ENCODE peak calls at places on chromosomes 3 and 15, in four cellular contexts. T is mesenchymal stem cell; R is CD4-positive, alpha-beta memory T cell; K is CD8-positive, alpha-beta memory T cell. D is an unnamed sample. For H3K27me3, the result is how much of the 10 kb centered on the place peaks cover.

GRCh38 chr3:120147072-120147871 is 53.0 kb upstream of the GSK3B start:
- DNase-seq in T (no peak), R (peak), K (peak), D (no peak)

GRCh38 chr3:72567474-72567873 is 280.8 kb downstream of the SHQ1 start:
- DNase-seq in T (no peak), R (no peak), K (no peak), D (no peak)

GRCh38 chr3:114645392-114645791 is 351.6 kb downstream of the TIGIT start:
- DNase-seq in T (no peak), R (no peak), K (no peak), D (no peak)

GRCh38 chr15:84775867-84776449 is 27.6 kb downstream of the ZNF592 start:
- DNase-seq in T (no peak), R (no peak), K (no peak), D (no peak)

GRCh38 chr15:93829115-93829849 is 402.1 kb upstream of the MCTP2 start:
- DNase-seq in T (peak), R (no peak), K (no peak), D (no peak)

GRCh38 chr15:61743352-61743909 is 316.8 kb downstream of the VPS13C start:
- DNase-seq in T (no peak), R (no peak), K (no peak), D (no peak)

GRCh38 chr15:95629503-95630168 is 700.9 kb upstream of the NR2F2 start:
- DNase-seq in T (no peak), R (no peak), K (no peak), D (no peak)

GRCh38 chr15:51375966-51376640 is 34.6 kb downstream of the GLDN start:
- DNase-seq in T (peak), R (no peak), K (no peak), D (no peak)

GRCh38 chr3:188211476-188211875 is 57.5 kb downstream of the LPP start:
- DNase-seq in T (no peak), R (no peak), K (no peak), D (no peak)

GRCh38 chr3:10366681-10367101 is 45.8 kb upstream of the SEC13 start:
- DNase-seq in T (peak), R (no peak), K (no peak), D (no peak)

GRCh38 chr15:89436560-89437311 is 59.6 kb downstream of the RHCG start:
- DNase-seq in T (no peak), R (no peak), K (no peak), D (no peak)

GRCh38 chr3:38989932-38990510 is 61.7 kb downstream of the SCN11A start:
- DNase-seq in T (no peak), R (no peak), K (no peak), D (no peak)

GRCh38 chr3:171347017-171347979 is 112.9 kb downstream of the TNIK start:
- DNase-seq in T (peak), R (no peak), K (no peak), D (no peak)

GRCh38 chr3:192726386-192726785 is 955 bp downstream of the FGF12 start:
- DNase-seq in T (no peak), R (no peak), K (no peak), D (no peak)

GRCh38 chr15:73882761-73883419 is 9.5 kb downstream of the TBC1D21 start:
- DNase-seq in T (no peak), R (no peak), K (no peak), D (no peak)

GRCh38 chr15:29813009-29813408 is 9.3 kb downstream of the TJP1 start:
- DNase-seq in T (no peak), R (no peak), K (no peak), D (no peak)

GRCh38 chr3:24494616-24495333 is at the start of gene THRB:
- DNase-seq in T (peak), R (no peak), K (no peak), D (peak)

GRCh38 chr3:105157016-105157765 is 209.5 kb upstream of the ALCAM start:
- DNase-seq in T (no peak), R (no peak), K (no peak), D (peak)

GRCh38 chr3:65412591-65412990 is 626.1 kb downstream of the MAGI1 start:
- DNase-seq in T (peak), R (no peak), K (no peak), D (no peak)

GRCh38 chr3:108125550-108126071 is 34.8 kb upstream of the CD47 start:
- DNase-seq in T (no peak), R (peak), K (peak), D (no peak)

GRCh38 chr3:49198161-49198560 is 26.8 kb downstream of the KLHDC8B start:
- DNase-seq in T (no peak), R (no peak), K (no peak), D (no peak)

GRCh38 chr3:13332740-13333139 is 87.4 kb downstream of the NUP210 start:
- DNase-seq in T (no peak), R (no peak), K (no peak), D (no peak)

GRCh38 chr3:52150357-52150756 is 3.9 kb downstream of the POC1A start:
- DNase-seq in T (no peak), R (no peak), K (no peak), D (no peak)

GRCh38 chr3:76624128-76624527 is 415.8 kb upstream of the ROBO2 start:
- DNase-seq in T (no peak), R (no peak), K (no peak), D (no peak)

GRCh38 chr3:10703875-10704274 is 112.2 kb upstream of the SLC6A11 start:
- DNase-seq in T (no peak), R (no peak), K (no peak), D (no peak)

GRCh38 chr3:127233371-127233770 is 40.4 kb downstream of the PRR23E start:
- DNase-seq in T (no peak), R (no peak), K (no peak), D (peak)

GRCh38 chr3:78529601-78530000 is 1238.2 kb downstream of the ROBO1 start:
- DNase-seq in T (no peak), R (no peak), K (no peak), D (no peak)

GRCh38 chr3:42014949-42015533 is 53.1 kb upstream of the ULK4 start:
- DNase-seq in T (peak), R (no peak), K (no peak), D (no peak)

GRCh38 chr3:142975316-142975995 is 12.0 kb upstream of the PAQR9 start:
- DNase-seq in T (no peak), R (no peak), K (no peak), D (no peak)

GRCh38 chr3:105367063-105367405 is 325 bp downstream of the ALCAM start:
- DNase-seq in T (peak), R (peak), K (peak), D (peak)

GRCh38 chr15:58440922-58441321 is 9.1 kb downstream of the LIPC start:
- DNase-seq in T (no peak), R (no peak), K (no peak), D (no peak)

DNA sequence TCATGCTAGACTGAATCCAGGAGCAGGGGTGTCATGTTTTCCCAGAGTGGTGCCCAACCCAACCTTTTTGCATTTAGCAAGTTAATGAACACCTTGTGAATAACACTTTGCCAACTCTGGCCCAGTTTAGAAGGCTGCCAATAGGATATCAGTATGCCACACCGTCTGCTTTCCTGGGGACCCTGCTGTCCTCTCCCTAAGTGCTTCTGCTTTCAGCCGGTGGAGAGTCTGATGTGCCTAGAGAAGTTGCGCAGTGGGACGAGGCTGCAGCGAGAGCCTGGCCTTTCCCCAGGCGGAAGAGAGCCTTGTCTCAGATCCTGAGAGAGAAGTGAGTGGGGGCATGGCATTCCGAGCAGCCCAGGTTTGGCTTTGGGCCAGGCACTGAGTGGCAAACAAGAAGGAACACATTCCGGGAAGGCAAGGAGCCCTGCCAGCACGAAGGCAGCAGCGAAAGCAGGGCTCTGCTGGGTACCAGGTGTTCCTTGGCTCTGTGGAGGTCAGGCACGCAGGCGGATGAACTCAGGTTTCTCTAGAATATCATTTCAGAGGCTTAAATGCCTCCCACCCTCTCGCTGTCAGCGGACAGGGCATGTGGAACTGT is 36.9 kb downstream of the SENP8 start:
- DNase-seq in T (peak), R (no peak), K (no peak), D (peak)
- H3K4me3 ChIP-seq in T (no peak), R (no peak), K (no peak), D (no peak)

GRCh38 chr3:149969945-149970715 is 565 bp downstream of the PFN2 start:
- DNase-seq in T (peak), R (peak), K (peak), D (peak)

GRCh38 chr3:149971403-149972075 is 844 bp upstream of the PFN2 start:
- DNase-seq in T (peak), R (peak), K (no peak), D (peak)

GRCh38 chr3:149969110-149969944 is 1.4 kb downstream of the PFN2 start:
- DNase-seq in T (peak), R (no peak), K (no peak), D (peak)

GRCh38 chr3:149968216-149968615 is 2.5 kb downstream of the PFN2 start:
- DNase-seq in T (peak), R (no peak), K (no peak), D (peak)

DNA sequence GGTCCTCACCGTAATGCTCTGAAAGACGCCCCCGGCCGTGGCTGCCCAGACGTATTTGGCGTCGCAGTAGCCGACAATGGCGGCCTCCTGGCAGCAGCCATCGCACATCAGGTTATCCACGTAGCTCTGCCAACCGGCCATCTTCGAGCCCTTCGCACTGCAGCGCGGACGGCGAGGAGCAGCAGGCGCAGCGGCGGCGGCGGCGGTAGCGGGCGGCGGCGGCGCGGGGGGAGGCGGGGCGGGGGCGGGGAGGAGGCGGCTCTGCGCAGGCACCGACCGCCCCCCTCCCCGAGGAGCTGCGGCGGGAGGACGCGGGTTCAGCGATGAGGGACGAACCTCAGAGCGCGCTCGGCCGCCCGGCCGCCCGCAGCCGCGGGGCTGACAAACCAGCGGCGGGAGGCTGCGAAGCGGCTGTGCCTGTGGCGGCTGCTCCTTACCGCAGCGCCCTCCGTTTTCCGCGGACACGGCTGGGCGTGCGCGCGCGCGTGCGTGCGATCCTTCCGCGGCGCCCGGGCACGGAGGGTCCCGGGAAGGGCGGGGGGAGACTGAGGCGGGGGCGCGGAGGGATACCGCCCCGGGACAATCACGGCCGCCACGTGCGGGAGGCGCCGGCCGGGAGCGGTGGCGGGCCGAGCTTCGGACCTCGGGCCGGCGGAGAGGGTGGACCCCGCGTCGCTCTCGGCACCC is at the start of gene PFN2:
- DNase-seq in T (peak), R (peak), K (peak), D (peak)
- H3K27me3 ChIP-seq in T (under half), R (under half), K (under half), D (under half)

GRCh38 chr3:177379045-177379444 is 181.8 kb upstream of the TBL1XR1 start:
- DNase-seq in T (no peak), R (no peak), K (no peak), D (no peak)
- H3K4me3 ChIP-seq in T (no peak), R (no peak), K (no peak), D (no peak)

GRCh38 chr3:123997543-123997942 is 5.6 kb upstream of the ROPN1 start:
- DNase-seq in T (no peak), R (no peak), K (no peak), D (no peak)
- H3K27me3 ChIP-seq in T (half or more), R (under half), K (under half), D (under half)

DNA sequence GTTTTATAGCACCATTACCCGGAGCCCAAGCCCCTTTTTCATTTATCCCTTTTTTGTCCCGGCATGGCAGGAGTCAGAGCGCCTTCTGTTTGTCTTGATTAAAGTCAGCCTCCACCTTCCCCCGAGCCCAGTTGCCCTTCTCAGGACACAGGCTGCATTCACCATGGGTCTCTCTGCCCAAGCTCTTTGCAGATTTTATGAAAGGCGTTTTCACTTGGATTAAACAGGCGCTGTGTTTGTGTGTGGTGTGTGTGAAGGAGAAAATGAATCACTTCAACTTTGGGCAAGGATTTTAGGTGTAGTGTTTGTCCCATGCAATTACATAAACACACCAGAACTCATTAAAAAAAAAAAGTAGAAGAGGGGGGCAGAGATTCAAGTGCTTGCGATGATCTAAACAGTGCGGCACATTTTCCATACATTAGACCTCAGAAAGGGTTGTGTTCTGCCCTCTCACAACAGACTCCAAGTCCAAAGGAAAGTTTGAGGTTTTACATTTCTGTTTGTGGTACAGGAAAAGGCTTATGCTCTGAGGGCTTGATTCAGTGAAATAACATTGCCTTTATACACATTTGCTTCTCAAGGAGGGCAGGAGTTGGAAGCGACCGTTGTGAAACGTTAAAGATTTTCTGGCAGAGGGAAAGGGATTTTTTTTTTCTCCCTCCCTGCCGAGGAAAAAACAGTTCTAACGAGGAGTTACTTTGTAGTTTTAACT is 14.5 kb upstream of the IL16 start:
- DNase-seq in T (no peak), R (no peak), K (no peak), D (no peak)
- H3K4me3 ChIP-seq in T (no peak), R (no peak), K (no peak), D (no peak)

DNA sequence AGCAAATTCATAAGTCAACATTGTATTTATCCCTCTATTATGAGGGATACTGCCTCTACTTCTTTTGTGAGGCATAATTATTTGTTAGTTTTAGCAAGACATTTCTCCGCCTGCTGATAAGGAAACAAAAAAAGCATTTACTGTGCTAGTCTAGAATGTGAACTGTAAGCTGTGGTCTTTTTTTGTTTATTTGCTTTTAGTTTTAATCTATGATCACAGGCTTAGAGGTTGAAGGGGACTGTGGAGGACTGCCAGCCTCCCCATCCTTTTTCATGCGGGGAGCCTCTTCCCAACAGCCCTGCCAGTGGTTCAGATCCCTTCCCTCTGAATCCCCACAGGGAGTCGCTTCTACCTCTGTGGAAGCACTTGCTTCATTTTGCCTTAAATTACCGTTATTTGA is 331.0 kb upstream of the ROPN1 start:
- DNase-seq in T (no peak), R (no peak), K (no peak), D (peak)
- H3K27me3 ChIP-seq in T (under half), R (under half), K (under half), D (under half)

DNA sequence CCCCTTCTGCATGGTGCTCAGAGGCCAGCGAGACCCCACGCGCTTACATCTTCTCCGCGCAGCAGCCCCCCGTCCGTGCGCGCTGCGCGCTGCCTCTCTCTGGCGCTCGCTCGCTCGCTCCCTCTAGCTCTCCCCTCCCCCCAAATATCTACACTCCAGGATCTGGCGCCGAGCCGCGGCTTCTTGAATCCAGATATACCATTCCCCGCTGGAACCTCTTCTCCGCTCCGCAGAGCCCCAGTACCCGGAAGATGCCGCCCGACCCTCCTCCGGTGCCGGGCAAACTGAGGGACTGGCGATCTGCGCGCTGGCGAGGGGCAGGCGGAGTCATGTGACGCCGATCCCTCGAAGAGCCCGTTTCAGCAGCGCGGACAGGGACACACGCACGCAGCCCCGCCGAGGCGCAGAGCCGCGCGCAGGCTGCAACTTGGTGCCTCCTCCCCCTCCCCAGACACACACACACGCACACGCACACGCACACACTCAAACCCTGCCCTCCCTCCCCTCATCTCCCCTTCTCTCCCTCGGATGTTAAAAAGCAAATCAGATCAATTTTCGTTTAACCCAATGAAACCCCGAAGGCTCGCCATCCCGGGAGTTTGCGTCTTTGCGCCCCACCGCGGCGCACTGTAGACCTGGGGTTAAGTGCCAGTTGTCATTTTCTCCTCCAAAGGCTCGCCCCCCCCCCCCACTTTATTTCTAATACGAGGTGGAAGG is at the start of gene RASGRF1:
- DNase-seq in T (peak), R (no peak), K (no peak), D (no peak)
- H3K4me3 ChIP-seq in T (peak), R (no peak), K (no peak), D (no peak)

D was measured in HAP-1.